ENCODE peak calls at places on chromosome 18, in six cellular contexts. One of them, this sample, is unnamed.

GRCh38 chr18:57286949-57287348 is 65.4 kb upstream of the ST8SIA3 start:
- DNase-seq in astrocyte: no peak
- DNase-seq in IMR-90: no peak
- DNase-seq in neuronal stem cell: no peak
- DNase-seq in A549: no peak
- DNase-seq in HepG2: no peak
- DNase-seq in this sample: no peak

GRCh38 chr18:75267643-75268184 is 57.1 kb downstream of the TSHZ1 start:
- DNase-seq in A549: no peak
- DNase-seq in astrocyte: no peak
- DNase-seq in IMR-90: no peak
- DNase-seq in HepG2: no peak
- DNase-seq in neuronal stem cell: no peak
- DNase-seq in this sample: no peak

GRCh38 chr18:31100598-31101147 is 1.5 kb downstream of the DSC2 start:
- DNase-seq in astrocyte: no peak
- DNase-seq in neuronal stem cell: peak; percentile 39
- DNase-seq in A549: no peak
- DNase-seq in HepG2: peak; percentile 43
- DNase-seq in IMR-90: no peak
- DNase-seq in this sample: peak; percentile 50

GRCh38 chr18:75210274-75211001 is at the start of gene TSHZ1:
- DNase-seq in A549: peak; percentile 76
- DNase-seq in HepG2: peak; percentile 85
- DNase-seq in neuronal stem cell: peak; percentile 53
- DNase-seq in astrocyte: peak; percentile 83
- DNase-seq in IMR-90: peak; percentile 88
- DNase-seq in this sample: peak; percentile 81

GRCh38 chr18:74249181-74249968 is 42.4 kb downstream of the CYB5A start:
- DNase-seq in A549: peak; percentile 82
- DNase-seq in neuronal stem cell: no peak
- DNase-seq in astrocyte: peak; percentile 32
- DNase-seq in IMR-90: peak; percentile 84
- DNase-seq in HepG2: peak; percentile 84
- DNase-seq in this sample: peak; percentile 2

GRCh38 chr18:44973282-44973681 is 292.6 kb downstream of the SETBP1 start:
- DNase-seq in IMR-90: no peak
- DNase-seq in A549: peak; percentile 12
- DNase-seq in HepG2: no peak
- DNase-seq in astrocyte: no peak
- DNase-seq in neuronal stem cell: no peak
- DNase-seq in this sample: no peak

GRCh38 chr18:70291295-70291574 is 2.4 kb downstream of the SOCS6 start:
- DNase-seq in A549: peak; percentile 63
- DNase-seq in astrocyte: no peak
- DNase-seq in neuronal stem cell: no peak
- DNase-seq in IMR-90: no peak
- DNase-seq in HepG2: no peak
- DNase-seq in this sample: no peak

GRCh38 chr18:31563778-31564177 is 27.9 kb upstream of the TTR start:
- DNase-seq in A549: no peak
- DNase-seq in HepG2: no peak
- DNase-seq in astrocyte: no peak
- DNase-seq in neuronal stem cell: no peak
- DNase-seq in IMR-90: no peak
- DNase-seq in this sample: no peak

GRCh38 chr18:47775961-47776360 is 154.5 kb downstream of the SMAD2 start:
- DNase-seq in A549: peak; percentile 47
- DNase-seq in astrocyte: no peak
- DNase-seq in neuronal stem cell: no peak
- DNase-seq in HepG2: peak; percentile 32
- DNase-seq in IMR-90: peak; percentile 21
- DNase-seq in this sample: no peak

GRCh38 chr18:65567372-65567771 is 183.4 kb upstream of the CDH7 start:
- DNase-seq in HepG2: peak; percentile 7
- DNase-seq in neuronal stem cell: no peak
- DNase-seq in IMR-90: no peak
- DNase-seq in astrocyte: no peak
- DNase-seq in A549: peak; percentile 17
- DNase-seq in this sample: no peak

GRCh38 chr18:3037423-3037915 is 24.5 kb upstream of the LPIN2 start:
- DNase-seq in astrocyte: peak; percentile 54
- DNase-seq in HepG2: peak; percentile 98
- DNase-seq in A549: peak; percentile 84
- DNase-seq in neuronal stem cell: no peak
- DNase-seq in IMR-90: peak; percentile 90
- DNase-seq in this sample: peak; percentile 72

GRCh38 chr18:7557891-7558454 is 9.1 kb upstream of the PTPRM start:
- DNase-seq in A549: no peak
- DNase-seq in neuronal stem cell: no peak
- DNase-seq in HepG2: no peak
- DNase-seq in IMR-90: no peak
- DNase-seq in astrocyte: no peak
- DNase-seq in this sample: no peak

GRCh38 chr18:48040457-48041110 is 110.1 kb upstream of the SMAD2 start:
- DNase-seq in HepG2: no peak
- DNase-seq in IMR-90: no peak
- DNase-seq in neuronal stem cell: no peak
- DNase-seq in astrocyte: no peak
- DNase-seq in A549: no peak
- DNase-seq in this sample: no peak

GRCh38 chr18:26963292-26963691 is 97.8 kb upstream of the AQP4 start:
- DNase-seq in neuronal stem cell: no peak
- DNase-seq in astrocyte: no peak
- DNase-seq in IMR-90: no peak
- DNase-seq in HepG2: no peak
- DNase-seq in A549: peak; percentile 21
- DNase-seq in this sample: peak; percentile 28

GRCh38 chr18:13137041-13137938 is 81.3 kb upstream of the LDLRAD4 start:
- DNase-seq in IMR-90: no peak
- DNase-seq in astrocyte: peak; percentile 9
- DNase-seq in neuronal stem cell: no peak
- DNase-seq in A549: no peak
- DNase-seq in HepG2: no peak
- DNase-seq in this sample: no peak

GRCh38 chr18:34529358-34530335 is 180.5 kb upstream of the DTNA start:
- DNase-seq in A549: no peak
- DNase-seq in IMR-90: no peak
- DNase-seq in neuronal stem cell: no peak
- DNase-seq in HepG2: no peak
- DNase-seq in astrocyte: no peak
- DNase-seq in this sample: no peak

GRCh38 chr18:53906681-53907080 is 317.8 kb downstream of the MBD2 start:
- DNase-seq in A549: no peak
- DNase-seq in IMR-90: no peak
- DNase-seq in HepG2: no peak
- DNase-seq in neuronal stem cell: no peak
- DNase-seq in astrocyte: peak; percentile 66
- DNase-seq in this sample: no peak

GRCh38 chr18:58671941-58672565 is 788 bp downstream of the MALT1 start:
- DNase-seq in neuronal stem cell: no peak
- DNase-seq in A549: peak; percentile 39
- DNase-seq in astrocyte: peak; percentile 36
- DNase-seq in HepG2: no peak
- DNase-seq in IMR-90: peak; percentile 36
- DNase-seq in this sample: peak; percentile 69

GRCh38 chr18:69574401-69574800 is 173.7 kb downstream of the DOK6 start:
- DNase-seq in IMR-90: no peak
- DNase-seq in neuronal stem cell: no peak
- DNase-seq in HepG2: no peak
- DNase-seq in A549: no peak
- DNase-seq in astrocyte: no peak
- DNase-seq in this sample: no peak

GRCh38 chr18:74367905-74368304 is 52.3 kb downstream of the C18orf63 start:
- DNase-seq in HepG2: no peak
- DNase-seq in A549: no peak
- DNase-seq in IMR-90: no peak
- DNase-seq in astrocyte: no peak
- DNase-seq in neuronal stem cell: no peak
- DNase-seq in this sample: no peak

GRCh38 chr18:58674863-58675472 is 3.7 kb downstream of the MALT1 start:
- DNase-seq in A549: no peak
- DNase-seq in astrocyte: peak; percentile 59
- DNase-seq in HepG2: no peak
- DNase-seq in IMR-90: peak; percentile 52
- DNase-seq in neuronal stem cell: no peak
- DNase-seq in this sample: no peak

GRCh38 chr18:10128906-10129305 is 215.1 kb downstream of the VAPA start:
- DNase-seq in IMR-90: no peak
- DNase-seq in neuronal stem cell: no peak
- DNase-seq in HepG2: no peak
- DNase-seq in A549: no peak
- DNase-seq in astrocyte: no peak
- DNase-seq in this sample: no peak

DNA sequence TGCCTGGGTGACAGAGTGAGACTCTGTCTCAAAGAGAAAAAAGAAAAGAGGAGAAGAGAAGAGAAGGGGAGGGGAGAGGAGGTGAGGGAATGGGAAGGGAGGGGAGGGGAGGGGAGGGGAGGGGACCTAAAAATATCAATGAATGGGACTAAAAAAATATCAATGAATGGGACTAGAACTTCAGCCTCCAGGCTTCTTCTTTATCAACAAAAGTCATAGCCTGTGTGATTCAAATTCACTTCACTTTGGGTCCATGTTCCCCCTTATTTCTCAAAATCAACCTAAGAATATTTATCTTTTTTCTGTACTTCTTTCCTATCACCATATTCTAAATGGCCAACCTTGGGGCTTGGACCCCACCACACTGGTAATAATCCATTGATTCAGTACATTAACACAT is 92.1 kb upstream of the PIK3C3 start:
- DNase-seq in HepG2: no peak
- DNase-seq in IMR-90: no peak
- DNase-seq in A549: no peak
- DNase-seq in neuronal stem cell: no peak
- DNase-seq in astrocyte: no peak
- DNase-seq in this sample: no peak
- H3K4me2 ChIP-seq in HepG2: no peak overlapping the region
- H3K4me2 ChIP-seq in IMR-90: no peak overlapping the region
- H3K4me2 ChIP-seq in A549: no peak overlapping the region
- H3K4me2 ChIP-seq in neuronal stem cell: no peak overlapping the region
- H3K4me2 ChIP-seq in astrocyte: no peak overlapping the region
- H3K4me2 ChIP-seq in this sample: no peak overlapping the region

GRCh38 chr18:23438046-23438377 is 15.1 kb upstream of the RIOK3 start:
- DNase-seq in astrocyte: no peak
- DNase-seq in IMR-90: no peak
- DNase-seq in A549: no peak
- DNase-seq in HepG2: no peak
- DNase-seq in neuronal stem cell: no peak
- DNase-seq in this sample: no peak
- H3K4me2 ChIP-seq in astrocyte: peak overlapping the region; percentile 94
- H3K4me2 ChIP-seq in IMR-90: peak overlapping the region; percentile 84
- H3K4me2 ChIP-seq in A549: peak overlapping the region; percentile 74
- H3K4me2 ChIP-seq in HepG2: peak overlapping the region; percentile 86
- H3K4me2 ChIP-seq in neuronal stem cell: no peak overlapping the region
- H3K4me2 ChIP-seq in this sample: peak overlapping the region; percentile 88

GRCh38 chr18:76824754-76825153 is 2.4 kb downstream of the ZNF236 start:
- DNase-seq in HepG2: no peak
- DNase-seq in astrocyte: no peak
- DNase-seq in A549: no peak
- DNase-seq in neuronal stem cell: no peak
- DNase-seq in IMR-90: no peak
- DNase-seq in this sample: no peak

GRCh38 chr18:76823574-76823973 is 1.2 kb downstream of the ZNF236 start:
- DNase-seq in HepG2: no peak
- DNase-seq in astrocyte: peak; percentile 14
- DNase-seq in A549: peak; percentile 50
- DNase-seq in IMR-90: peak; percentile 15
- DNase-seq in neuronal stem cell: peak; percentile 30
- DNase-seq in this sample: no peak

GRCh38 chr18:76822510-76823165 is at the start of gene ZNF236:
- DNase-seq in IMR-90: peak; percentile 77
- DNase-seq in A549: peak; percentile 76
- DNase-seq in HepG2: peak; percentile 35
- DNase-seq in astrocyte: peak; percentile 65
- DNase-seq in neuronal stem cell: peak; percentile 77
- DNase-seq in this sample: peak; percentile 67

GRCh38 chr18:76823166-76823539 is 796 bp downstream of the ZNF236 start:
- DNase-seq in HepG2: no peak
- DNase-seq in IMR-90: no peak
- DNase-seq in astrocyte: no peak
- DNase-seq in neuronal stem cell: no peak
- DNase-seq in A549: no peak
- DNase-seq in this sample: no peak

DNA sequence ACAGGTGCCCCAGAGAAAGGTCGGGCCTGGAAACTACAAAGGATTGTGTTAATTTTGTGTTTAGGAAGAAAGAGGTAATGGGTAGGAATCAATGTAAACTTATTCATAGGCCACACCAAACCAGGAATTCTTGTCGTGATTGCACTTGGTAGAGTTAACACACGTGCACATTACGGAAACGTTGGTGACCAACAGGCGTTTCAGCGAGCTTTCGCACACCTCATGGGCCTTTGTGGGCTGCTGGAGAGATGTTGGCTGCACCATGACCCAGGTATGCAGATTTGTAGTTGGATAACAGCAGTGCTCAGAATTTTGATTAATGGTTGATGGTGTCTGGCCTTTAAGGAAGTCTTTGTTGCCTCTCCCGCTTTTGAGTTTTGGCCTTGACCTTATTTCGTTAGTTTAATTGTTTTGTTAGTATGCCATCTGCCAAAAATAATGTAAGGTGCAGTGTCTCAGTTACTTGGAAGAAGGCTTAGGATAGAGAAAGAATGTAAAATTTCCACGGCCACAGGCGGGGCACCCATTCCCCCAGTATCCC is 1.8 kb downstream of the ZNF236 start:
- DNase-seq in IMR-90: no peak
- DNase-seq in neuronal stem cell: no peak
- DNase-seq in astrocyte: no peak
- DNase-seq in A549: no peak
- DNase-seq in HepG2: no peak
- DNase-seq in this sample: no peak
- H3K4me2 ChIP-seq in IMR-90: peak overlapping the region; percentile 98
- H3K4me2 ChIP-seq in neuronal stem cell: no peak overlapping the region
- H3K4me2 ChIP-seq in astrocyte: peak overlapping the region; percentile 91
- H3K4me2 ChIP-seq in A549: peak overlapping the region; percentile 89
- H3K4me2 ChIP-seq in HepG2: peak overlapping the region; percentile 81
- H3K4me2 ChIP-seq in this sample: peak overlapping the region; percentile 85

DNA sequence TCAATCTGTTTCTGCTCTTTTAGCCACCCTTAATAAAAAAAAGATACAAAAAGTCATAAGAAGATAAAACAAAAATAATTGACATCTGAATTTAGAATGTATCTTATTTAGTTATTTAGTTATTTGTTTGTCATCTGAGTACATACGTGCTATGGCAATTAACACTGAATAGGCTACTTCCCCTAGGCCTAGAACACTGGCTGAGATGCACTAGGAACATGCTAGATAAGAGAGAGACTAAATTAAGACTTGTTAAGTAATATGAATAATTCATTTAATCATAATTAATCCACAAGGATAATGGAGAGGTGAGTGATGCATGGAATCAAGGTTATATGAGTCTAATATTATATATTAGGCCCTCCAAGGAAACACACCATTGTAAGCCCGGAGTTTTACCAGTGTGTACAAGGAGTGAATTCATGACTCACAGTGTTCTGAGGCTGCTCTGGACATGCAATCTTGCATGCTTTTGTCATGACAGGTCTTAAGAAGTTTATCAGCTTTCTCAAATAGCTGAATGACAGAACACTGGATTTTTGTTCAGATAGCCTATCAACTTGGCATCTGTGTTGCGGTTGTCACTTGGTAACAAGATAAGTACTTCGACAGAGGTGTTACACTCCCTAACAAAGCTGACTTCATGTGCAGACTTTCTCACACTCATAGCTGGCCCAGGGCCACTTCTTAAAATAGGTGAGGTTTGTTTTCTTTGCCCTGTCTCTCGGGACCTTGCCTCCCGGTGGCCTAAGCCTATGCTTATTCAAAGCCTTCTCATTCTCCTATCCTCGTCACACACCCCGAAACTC is 5.0 kb upstream of the SERPINB2 start:
- DNase-seq in IMR-90: peak; percentile 97
- DNase-seq in astrocyte: peak; percentile 95
- DNase-seq in neuronal stem cell: no peak
- DNase-seq in A549: peak; percentile 28
- DNase-seq in HepG2: no peak
- DNase-seq in this sample: peak; percentile 100
- H3K4me2 ChIP-seq in IMR-90: peak overlapping the region; percentile 2
- H3K4me2 ChIP-seq in astrocyte: peak overlapping the region; percentile 52
- H3K4me2 ChIP-seq in neuronal stem cell: no peak overlapping the region
- H3K4me2 ChIP-seq in A549: no peak overlapping the region
- H3K4me2 ChIP-seq in HepG2: no peak overlapping the region
- H3K4me2 ChIP-seq in this sample: peak overlapping the region; percentile 62